ENCODE peak calls at places on chromosomes 12 and 14, in ten cellular contexts. F, K, U, A, V, J, H, O, M and R are unnamed samples.

GRCh38 chr12:31590730-31591307 is at the start of gene DENND5B:
- DNase-seq in O (peak), M (peak), U (peak), H (peak), J (peak), A (peak), F (peak), K (peak), V (peak), R (peak)

GRCh38 chr12:106566771-106567170 is 16.0 kb upstream of the RFX4 start:
- DNase-seq in F (no peak), A (no peak), V (no peak), H (no peak), K (no peak), M (no peak), O (no peak), U (no peak), J (no peak), R (no peak)

GRCh38 chr12:69211172-69211571 is 28.2 kb upstream of the CPSF6 start:
- DNase-seq in U (no peak), F (no peak), A (no peak), V (no peak), O (no peak), H (no peak), K (no peak), M (no peak), J (no peak), R (no peak)

GRCh38 chr12:97235102-97235501 is 227.5 kb upstream of the RMST start:
- DNase-seq in O (no peak), J (no peak), F (no peak), H (no peak), U (no peak), K (no peak), V (no peak), M (no peak), A (no peak), R (no peak)

GRCh38 chr14:95511687-95512086 is 4.8 kb downstream of the SYNE3 start:
- DNase-seq in A (no peak), K (no peak), U (no peak), F (no peak), M (no peak), J (no peak), O (no peak), H (no peak), V (no peak), R (no peak)

GRCh38 chr12:58252914-58253313 is 311.5 kb downstream of the ATP23 start:
- DNase-seq in M (no peak), H (no peak), O (no peak), J (no peak), A (no peak), K (no peak), V (no peak), U (no peak), F (no peak), R (no peak)

GRCh38 chr12:57171668-57172067 is 24.2 kb upstream of the LRP1-AS start:
- DNase-seq in U (no peak), O (no peak), H (peak), M (no peak), J (no peak), V (peak), A (no peak), K (peak), F (no peak), R (no peak)

GRCh38 chr14:89247457-89248122 is 169.4 kb downstream of the FOXN3 start:
- DNase-seq in H (no peak), K (no peak), J (no peak), M (no peak), U (no peak), V (no peak), F (no peak), O (no peak), A (no peak), R (no peak)

GRCh38 chr12:121803861-121804416 is at the start of gene SETD1B:
- DNase-seq in M (peak), V (peak), A (no peak), O (no peak), H (peak), U (peak), F (no peak), J (peak), K (peak), R (peak)

GRCh38 chr14:83816755-83817154 is 1713.2 kb upstream of the FLRT2 start:
- DNase-seq in V (no peak), U (no peak), F (peak), M (no peak), O (no peak), A (no peak), H (peak), J (no peak), K (peak), R (no peak)

GRCh38 chr12:96056646-96057455 is 21.5 kb upstream of the LTA4H start:
- DNase-seq in K (no peak), M (no peak), F (no peak), O (no peak), J (no peak), V (no peak), A (no peak), H (no peak), U (no peak), R (no peak)

GRCh38 chr12:124727922-124728321 is 135.7 kb downstream of the SCARB1 start:
- DNase-seq in H (no peak), M (no peak), O (no peak), J (no peak), U (peak), V (no peak), F (no peak), K (no peak), A (no peak), R (no peak)

GRCh38 chr14:101250336-101250947 is 310.9 kb upstream of the DIO3 start:
- DNase-seq in J (peak), M (no peak), A (no peak), O (no peak), U (no peak), F (no peak), K (no peak), V (no peak), H (no peak), R (no peak)

GRCh38 chr12:97748298-97748697 is 285.7 kb downstream of the RMST start:
- DNase-seq in O (no peak), M (no peak), V (no peak), A (no peak), J (no peak), H (no peak), K (no peak), F (no peak), U (no peak), R (no peak)

GRCh38 chr14:99663716-99664635 is 19.0 kb downstream of the HHIPL1 start:
- DNase-seq in F (no peak), M (no peak), H (no peak), J (no peak), U (peak), V (no peak), A (peak), K (no peak), O (no peak), R (no peak)

GRCh38 chr14:73753043-73753886 is 39.1 kb upstream of the PNMA1 start:
- DNase-seq in J (peak), M (peak), A (no peak), U (peak), F (no peak), H (peak), V (peak), O (no peak), K (peak), R (no peak)

GRCh38 chr12:115190191-115190590 is 506.2 kb upstream of the TBX3 start:
- DNase-seq in A (no peak), O (no peak), V (no peak), K (no peak), U (no peak), M (no peak), J (no peak), H (no peak), F (no peak), R (no peak)

GRCh38 chr14:52961060-52961639 is 10.3 kb upstream of the FERMT2 start:
- DNase-seq in K (peak), H (peak), F (peak), O (no peak), M (peak), U (peak), A (no peak), J (peak), V (peak), R (peak)

GRCh38 chr14:89723930-89724915 is 230.3 kb downstream of the EFCAB11 start:
- DNase-seq in A (no peak), F (no peak), M (no peak), V (peak), H (no peak), K (no peak), U (no peak), J (no peak), O (no peak), R (no peak)

GRCh38 chr12:15982921-15983320 is 71.8 kb downstream of the DERA start:
- DNase-seq in H (no peak), K (no peak), M (no peak), U (no peak), O (no peak), J (no peak), F (no peak), V (no peak), A (no peak), R (no peak)

GRCh38 chr12:104605685-104606084 is 148.9 kb downstream of the CHST11 start:
- DNase-seq in J (no peak), U (no peak), V (peak), A (no peak), K (peak), H (no peak), F (no peak), O (no peak), M (no peak), R (peak)

DNA sequence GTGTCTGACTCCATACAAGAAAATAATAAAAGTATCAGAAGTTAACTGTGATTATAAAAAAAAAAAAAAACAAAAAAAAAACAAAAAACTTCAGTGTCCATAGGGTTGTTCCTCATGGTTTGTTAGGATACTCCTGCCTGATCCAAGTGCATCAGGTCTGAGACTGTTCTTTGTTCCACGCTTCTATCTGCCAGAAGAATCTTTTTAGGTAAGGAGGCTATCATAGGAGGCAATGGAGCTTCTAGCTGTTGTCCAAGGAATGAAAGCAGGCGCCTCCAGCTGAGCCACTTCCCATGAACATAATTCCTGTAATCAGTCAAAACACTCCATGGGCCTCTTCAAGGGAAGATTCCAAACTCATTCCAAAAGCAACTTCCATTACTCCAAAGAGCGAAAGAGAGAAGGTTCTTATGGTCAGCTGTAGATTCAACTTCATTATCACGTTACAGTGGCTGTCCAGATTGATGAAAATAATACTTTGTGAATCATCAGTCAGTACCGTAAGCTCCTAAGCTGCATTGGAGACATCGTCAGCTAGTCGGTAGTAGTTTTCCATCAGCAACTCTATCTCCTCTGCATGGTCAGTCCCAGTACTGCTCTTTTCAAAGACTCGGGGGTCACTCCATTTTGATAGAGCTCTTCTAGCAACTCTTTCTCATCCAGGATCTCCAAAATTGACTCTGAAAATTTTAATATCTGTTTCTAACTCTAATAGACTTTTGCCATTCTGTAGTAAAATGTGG is 9.7 kb downstream of the TBC1D15 start:
- DNase-seq in K (no peak), F (no peak), J (no peak), M (no peak), O (no peak), H (no peak), A (no peak), V (no peak), U (no peak), R (no peak)
- TF ChIP-seq CTCF in K (no peak), F (no peak), J (no peak), M (no peak), O (no peak), H (no peak), A (no peak), V (no peak), U (no peak), R (no peak)

GRCh38 chr12:52390739-52391617 is 5.5 kb upstream of the KRT84 start:
- DNase-seq in H (peak), J (peak), K (peak), O (no peak), F (peak), M (peak), V (peak), U (peak), A (peak), R (no peak)
- TF ChIP-seq CTCF in H (peak), J (peak), K (peak), O (peak), F (peak), M (peak), V (peak), U (peak), A (peak), R (no peak)

DNA sequence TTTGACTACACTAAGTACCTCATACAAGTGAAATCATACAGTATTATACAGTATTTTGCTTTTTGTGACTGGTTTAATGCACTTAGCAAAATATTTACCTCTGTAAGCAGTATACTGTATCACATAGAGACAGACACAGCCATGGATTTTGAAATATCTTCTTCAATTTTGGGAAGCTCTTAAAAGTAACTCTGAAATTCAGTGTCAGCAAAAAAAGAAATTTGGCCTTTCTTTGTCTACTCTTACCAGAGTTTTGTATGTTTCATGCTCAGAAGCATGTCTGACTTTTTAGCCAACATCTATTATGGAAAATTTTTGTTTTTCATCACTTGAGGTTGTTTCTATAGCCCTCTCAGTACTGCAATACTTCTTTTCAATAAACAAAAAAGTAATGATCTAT is 1102.2 kb downstream of the TRHDE start:
- DNase-seq in K (no peak), J (no peak), H (no peak), F (no peak), M (no peak), A (no peak), O (no peak), U (no peak), V (no peak), R (no peak)
- TF ChIP-seq CTCF in K (no peak), J (no peak), H (no peak), F (no peak), M (no peak), A (no peak), O (no peak), U (no peak), V (no peak), R (no peak)

GRCh38 chr12:120317258-120318105 is 10.1 kb downstream of the PLA2G1B start:
- DNase-seq in V (peak), J (peak), A (peak), F (peak), M (peak), O (peak), K (peak), H (peak), U (peak), R (peak)

GRCh38 chr12:120316798-120317257 is 10.8 kb downstream of the PLA2G1B start:
- DNase-seq in V (no peak), A (no peak), J (no peak), M (no peak), F (peak), H (no peak), O (no peak), U (no peak), K (no peak), R (no peak)

DNA sequence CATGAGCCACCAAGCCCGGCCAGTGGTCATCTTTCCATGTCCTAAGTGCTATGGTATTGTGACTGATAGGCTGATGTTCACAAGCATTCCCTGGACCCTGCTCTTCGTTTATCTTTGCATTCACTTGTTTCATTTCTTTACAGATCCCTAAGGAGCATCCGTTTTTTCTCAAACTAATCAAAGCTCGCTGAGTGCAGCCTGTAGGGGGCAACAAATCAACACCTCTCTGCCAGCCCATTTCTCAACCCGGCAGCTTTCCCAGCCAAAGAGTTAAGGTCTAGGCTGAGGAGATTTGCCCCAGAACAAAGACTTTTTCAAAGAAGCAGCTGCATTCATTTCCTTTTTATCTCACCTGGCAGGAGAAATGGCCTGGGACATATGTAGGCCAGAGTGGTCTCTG is 12.1 kb downstream of the SIRT4 start:
- DNase-seq in A (no peak), O (no peak), V (no peak), U (peak), F (peak), M (no peak), K (no peak), H (peak), J (no peak), R (no peak)
- TF ChIP-seq CTCF in A (peak), O (peak), V (no peak), U (peak), F (peak), M (no peak), K (peak), H (peak), J (peak), R (no peak)

DNA sequence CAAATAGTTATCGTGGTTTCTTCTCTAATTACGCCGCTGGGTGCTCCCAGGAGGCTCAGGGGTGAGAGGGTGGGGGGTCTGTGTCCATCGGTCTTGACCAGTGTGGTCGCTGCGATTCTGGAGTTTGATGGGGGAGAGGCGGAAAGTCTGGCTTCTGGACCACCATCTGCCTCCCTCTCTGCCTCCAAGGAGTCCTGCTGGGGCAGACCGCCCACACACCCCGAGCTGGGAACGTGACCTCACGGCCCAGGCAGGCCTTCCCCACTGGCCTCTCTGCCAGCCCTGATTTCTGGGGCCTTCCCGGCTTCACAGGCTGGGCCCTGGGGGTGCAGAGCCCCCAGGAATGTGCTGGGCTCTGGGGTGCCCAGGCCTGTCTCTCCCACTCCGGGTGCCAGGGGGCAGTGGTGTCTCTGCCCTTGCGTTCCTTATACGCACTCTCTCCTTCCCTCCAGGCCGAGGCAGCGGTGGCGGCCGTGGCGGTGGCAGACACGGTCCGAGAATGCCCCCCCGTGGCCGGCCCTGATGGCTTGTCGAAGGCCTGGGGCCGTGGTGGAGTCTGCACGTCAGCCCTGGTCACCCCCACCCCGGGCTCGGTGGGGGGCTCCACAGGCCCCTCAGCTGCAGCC is 19.0 kb downstream of the KIF26A start:
- DNase-seq in K (no peak), A (no peak), H (no peak), V (no peak), F (no peak), U (no peak), M (no peak), O (no peak), J (peak), R (no peak)
- TF ChIP-seq CTCF in K (no peak), A (peak), H (no peak), V (no peak), F (peak), U (no peak), M (no peak), O (peak), J (peak), R (no peak)

GRCh38 chr12:100225491-100225890 is 24.9 kb downstream of the ACTR6 start:
- DNase-seq in F (no peak), A (no peak), M (no peak), V (no peak), H (no peak), K (no peak), O (no peak), J (no peak), U (no peak), R (no peak)

GRCh38 chr12:100234591-100235304 is 32.1 kb downstream of the DEPDC4 start:
- DNase-seq in J (peak), K (peak), A (no peak), V (peak), F (peak), M (peak), H (peak), O (no peak), U (peak), R (no peak)

GRCh38 chr12:100234166-100234565 is 32.7 kb downstream of the DEPDC4 start:
- DNase-seq in J (no peak), F (no peak), O (no peak), M (no peak), A (no peak), U (no peak), V (peak), K (peak), H (peak), R (no peak)

GRCh38 chr12:100229876-100230275 is 29.3 kb downstream of the ACTR6 start:
- DNase-seq in V (no peak), J (no peak), F (no peak), K (no peak), U (no peak), O (no peak), M (no peak), H (no peak), A (no peak), R (no peak)

DNA sequence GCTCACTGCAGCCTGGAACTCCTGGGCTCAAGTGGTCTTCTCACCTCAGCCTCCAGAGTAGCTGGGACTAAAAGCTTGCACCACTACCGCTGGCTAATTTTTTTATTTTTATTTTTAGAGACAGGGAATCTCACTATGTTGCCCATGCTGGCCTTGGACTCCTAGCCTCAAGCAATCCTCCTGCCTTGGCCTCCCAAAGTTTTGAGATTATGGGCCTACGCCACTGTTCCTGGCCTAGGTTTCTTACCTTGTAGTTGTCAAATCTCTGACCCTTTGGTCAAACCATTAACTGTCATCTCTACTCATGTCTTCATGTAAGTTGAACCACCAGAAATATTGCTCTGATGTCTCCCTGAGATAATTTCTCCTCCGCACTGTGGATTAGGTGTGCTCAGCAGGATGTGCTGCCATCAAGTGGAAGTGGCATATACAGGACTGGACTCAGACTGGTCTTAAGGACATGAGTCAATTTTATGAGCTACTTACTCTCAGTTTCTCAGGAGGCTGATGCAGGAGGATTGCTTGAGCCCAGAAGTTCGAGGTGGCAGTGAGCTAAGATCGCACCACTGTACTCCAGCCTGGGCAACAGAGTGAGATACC is 28.5 kb downstream of the ACTR6 start:
- DNase-seq in M (peak), K (peak), U (peak), A (no peak), J (no peak), V (peak), F (no peak), H (peak), O (no peak), R (no peak)
- TF ChIP-seq CTCF in M (no peak), K (no peak), U (peak), A (no peak), J (peak), V (no peak), F (peak), H (no peak), O (no peak), R (no peak)

GRCh38 chr12:79381246-79382208 is 309.2 kb downstream of the PAWR start:
- DNase-seq in U (no peak), H (no peak), K (no peak), M (no peak), V (no peak), A (no peak), O (no peak), F (no peak), J (no peak), R (no peak)
- TF ChIP-seq CTCF in U (no peak), H (no peak), K (no peak), M (no peak), V (no peak), A (no peak), O (no peak), F (no peak), J (no peak), R (no peak)